ENCODE peak calls at places on chromosomes 16 and 17, in seven cellular contexts. I is HS-27A, N is lower lobe of right lung, D is NCI-H1048, M is T-helper 17 cell, F is iPS DF 19.7, H is stromal cell of bone marrow. G is an unnamed sample.

GRCh38 chr16:11546522-11547485 is 39.9 kb downstream of the LITAF start:
- DNase-seq in D (peak; percentile 0), N (no peak), M (no peak), H (peak; percentile 54), I (no peak), F (no peak), G (peak; percentile 63)

GRCh38 chr17:40264458-40265185 is 23.1 kb upstream of the CDC6 start:
- DNase-seq in D (no peak), H (no peak), M (no peak), F (no peak), I (no peak), N (no peak), G (no peak)

GRCh38 chr16:49932449-49932848 is 76.5 kb upstream of the ZNF423 start:
- DNase-seq in H (no peak), D (no peak), N (no peak), F (no peak), I (no peak), M (no peak), G (no peak)

GRCh38 chr16:47045023-47045422 is 71.5 kb upstream of the DNAJA2 start:
- DNase-seq in F (no peak), D (no peak), M (no peak), H (no peak), I (no peak), N (no peak), G (no peak)

GRCh38 chr17:73289549-73290254 is 22.1 kb downstream of the CDC42EP4 start:
- DNase-seq in F (no peak), N (no peak), I (no peak), M (no peak), H (no peak), D (no peak), G (no peak)

GRCh38 chr16:88773812-88774291 is 11.2 kb downstream of the PIEZO1 start:
- DNase-seq in H (peak; percentile 81), N (peak; percentile 90), M (no peak), I (no peak), D (no peak), F (no peak), G (peak; percentile 82)

GRCh38 chr17:66076546-66077190 is 115.3 kb downstream of the CEP112 start:
- DNase-seq in N (no peak), I (no peak), H (no peak), M (no peak), F (no peak), D (no peak), G (no peak)

GRCh38 chr17:75571197-75571884 is 16.3 kb upstream of the MYO15B start:
- DNase-seq in N (peak; percentile 76), H (no peak), D (no peak), I (no peak), M (no peak), F (no peak), G (no peak)

GRCh38 chr17:57544381-57544780 is 200.7 kb downstream of the CCDC182 start:
- DNase-seq in I (no peak), N (no peak), M (no peak), D (no peak), F (no peak), H (no peak), G (no peak)

GRCh38 chr17:40071720-40072480 is 9.1 kb downstream of the THRA start:
- DNase-seq in H (no peak), D (no peak), F (no peak), I (no peak), N (peak; percentile 85), M (no peak), G (no peak)

GRCh38 chr16:84741351-84741791 is 41.6 kb downstream of the USP10 start:
- DNase-seq in D (no peak), M (no peak), N (no peak), I (no peak), F (no peak), H (no peak), G (peak; percentile 69)

GRCh38 chr17:59627770-59628171 is 8.1 kb downstream of the CLTC start:
- DNase-seq in F (no peak), M (no peak), H (no peak), I (no peak), N (no peak), D (no peak), G (no peak)

GRCh38 chr16:11052080-11052808 is 107.9 kb downstream of the CLEC16A start:
- DNase-seq in D (no peak), N (peak; percentile 65), I (no peak), F (no peak), M (no peak), H (no peak), G (no peak)

GRCh38 chr17:63595132-63595531 is 5.6 kb upstream of the TACO1 start:
- DNase-seq in F (no peak), H (no peak), N (no peak), D (no peak), I (no peak), M (no peak), G (no peak)